ENCODE peak calls at places on chromosome 15, in nine cellular contexts. N is pancreas; C is G401; E is iPS-NIHi11; G is activated CD4-positive, alpha-beta T cell treated with anti-CD3 and anti-CD28 coated beads, Interleukin-2, amount 50 U/mL, for 4 hours; Y is AML-193; Q is endothelial cell; M is GM03348; S is hypothalamus. T is an unnamed sample.

GRCh38 chr15:69225355-69226027 is 65.1 kb downstream of the GLCE start:
- DNase-seq in S (no peak), N (no peak), G (no peak), C (no peak), Y (peak), M (peak), E (peak), Q (no peak), T (no peak)

GRCh38 chr15:101474233-101474632 is 15.3 kb downstream of the PCSK6 start:
- DNase-seq in E (no peak), S (no peak), Y (no peak), C (no peak), M (no peak), N (no peak), G (no peak), Q (no peak), T (no peak)

GRCh38 chr15:80849308-80849707 is 70.1 kb downstream of the CEMIP start:
- DNase-seq in C (peak), Y (no peak), G (no peak), N (no peak), Q (no peak), M (peak), S (no peak), E (no peak), T (no peak)

GRCh38 chr15:70955151-70955550 is 62.5 kb downstream of the LRRC49 start:
- DNase-seq in C (no peak), E (no peak), G (no peak), Y (no peak), M (peak), S (no peak), N (no peak), Q (no peak), T (no peak)

GRCh38 chr15:49036650-49037545 is 9.3 kb downstream of the SECISBP2L start:
- DNase-seq in G (no peak), M (peak), Y (no peak), C (no peak), N (no peak), S (no peak), Q (no peak), E (no peak), T (no peak)

GRCh38 chr15:96356494-96357455 is 26.3 kb downstream of the NR2F2 start:
- DNase-seq in G (peak), S (peak), E (peak), M (peak), N (peak), C (peak), Q (peak), Y (peak), T (peak)

GRCh38 chr15:56064152-56064551 is 70.7 kb upstream of the NEDD4 start:
- DNase-seq in S (no peak), C (no peak), N (no peak), M (no peak), G (no peak), Q (no peak), Y (no peak), E (no peak), T (no peak)

GRCh38 chr15:31013863-31014607 is 22.6 kb upstream of the MTMR10 start:
- DNase-seq in S (no peak), E (no peak), M (no peak), C (no peak), G (no peak), Y (no peak), Q (no peak), N (no peak), T (no peak)